ENCODE peak calls at places on chromosomes 5 and 9, in five cellular contexts. One of them, this sample, is unnamed.
A peak's percentile ranks its signal among the peaks of the same experiment; 100 is the strongest.

GRCh38 chr9:20387062-20387461 is 235.2 kb downstream of the MLLT3 start:
- DNase-seq in brain microvascular endothelial cell: no peak
- DNase-seq in CD8-positive, alpha-beta memory T cell: no peak
- DNase-seq in WTC11: no peak
- DNase-seq in foreskin fibroblast: no peak
- DNase-seq in this sample: no peak

GRCh38 chr5:176779537-176779936 is 30.8 kb upstream of the UNC5A start:
- DNase-seq in CD8-positive, alpha-beta memory T cell: no peak
- DNase-seq in foreskin fibroblast: no peak
- DNase-seq in brain microvascular endothelial cell: no peak
- DNase-seq in WTC11: no peak
- DNase-seq in this sample: no peak

GRCh38 chr5:11383506-11384095 is 520.6 kb downstream of the CTNND2 start:
- DNase-seq in foreskin fibroblast: no peak
- DNase-seq in CD8-positive, alpha-beta memory T cell: no peak
- DNase-seq in WTC11: no peak
- DNase-seq in brain microvascular endothelial cell: no peak
- DNase-seq in this sample: no peak

GRCh38 chr5:133527311-133527710 is 85.0 kb downstream of the FSTL4 start:
- DNase-seq in brain microvascular endothelial cell: peak; percentile 5
- DNase-seq in WTC11: no peak
- DNase-seq in CD8-positive, alpha-beta memory T cell: no peak
- DNase-seq in foreskin fibroblast: no peak
- DNase-seq in this sample: peak; percentile 34

GRCh38 chr5:141703133-141703561 is 21.1 kb upstream of the ARAP3 start:
- DNase-seq in WTC11: no peak
- DNase-seq in CD8-positive, alpha-beta memory T cell: no peak
- DNase-seq in foreskin fibroblast: peak; percentile 49
- DNase-seq in brain microvascular endothelial cell: no peak
- DNase-seq in this sample: no peak

GRCh38 chr5:177027665-177028064 is 5.2 kb downstream of the ZNF346 start:
- DNase-seq in WTC11: no peak
- DNase-seq in brain microvascular endothelial cell: no peak
- DNase-seq in foreskin fibroblast: no peak
- DNase-seq in CD8-positive, alpha-beta memory T cell: no peak
- DNase-seq in this sample: no peak

GRCh38 chr9:1927546-1927945 is 87.6 kb upstream of the SMARCA2 start:
- DNase-seq in CD8-positive, alpha-beta memory T cell: no peak
- DNase-seq in WTC11: no peak
- DNase-seq in brain microvascular endothelial cell: no peak
- DNase-seq in foreskin fibroblast: no peak
- DNase-seq in this sample: no peak

GRCh38 chr5:142753114-142753764 is 16.9 kb upstream of the ARHGAP26 start:
- DNase-seq in brain microvascular endothelial cell: peak; percentile 4
- DNase-seq in foreskin fibroblast: no peak
- DNase-seq in WTC11: no peak
- DNase-seq in CD8-positive, alpha-beta memory T cell: no peak
- DNase-seq in this sample: peak; percentile 78

GRCh38 chr9:127351182-127352166 is 45.5 kb upstream of the SLC2A8 start:
- DNase-seq in foreskin fibroblast: no peak
- DNase-seq in WTC11: no peak
- DNase-seq in brain microvascular endothelial cell: no peak
- DNase-seq in CD8-positive, alpha-beta memory T cell: no peak
- DNase-seq in this sample: no peak

GRCh38 chr5:149464796-149465489 is 85.9 kb upstream of the IL17B start:
- DNase-seq in foreskin fibroblast: peak; percentile 82
- DNase-seq in CD8-positive, alpha-beta memory T cell: no peak
- DNase-seq in brain microvascular endothelial cell: no peak
- DNase-seq in WTC11: no peak
- DNase-seq in this sample: peak; percentile 60

GRCh38 chr9:135619599-135619886 is 19.8 kb downstream of the GLT6D1 start:
- DNase-seq in CD8-positive, alpha-beta memory T cell: no peak
- DNase-seq in foreskin fibroblast: no peak
- DNase-seq in brain microvascular endothelial cell: no peak
- DNase-seq in WTC11: no peak
- DNase-seq in this sample: no peak

GRCh38 chr5:68432682-68433081 is 217.1 kb downstream of the PIK3R1 start:
- DNase-seq in foreskin fibroblast: no peak
- DNase-seq in brain microvascular endothelial cell: no peak
- DNase-seq in WTC11: no peak
- DNase-seq in CD8-positive, alpha-beta memory T cell: no peak
- DNase-seq in this sample: peak; percentile 44

GRCh38 chr9:20551835-20552234 is 70.5 kb downstream of the MLLT3 start:
- DNase-seq in CD8-positive, alpha-beta memory T cell: no peak
- DNase-seq in WTC11: no peak
- DNase-seq in brain microvascular endothelial cell: no peak
- DNase-seq in foreskin fibroblast: no peak
- DNase-seq in this sample: peak; percentile 39

GRCh38 chr9:16360247-16360646 is 510.2 kb downstream of the BNC2 start:
- DNase-seq in brain microvascular endothelial cell: no peak
- DNase-seq in WTC11: no peak
- DNase-seq in CD8-positive, alpha-beta memory T cell: no peak
- DNase-seq in foreskin fibroblast: no peak
- DNase-seq in this sample: no peak

GRCh38 chr9:136159851-136160250 is 41.2 kb upstream of the TMEM250 start:
- DNase-seq in CD8-positive, alpha-beta memory T cell: no peak
- DNase-seq in foreskin fibroblast: no peak
- DNase-seq in WTC11: peak; percentile 9
- DNase-seq in brain microvascular endothelial cell: no peak
- DNase-seq in this sample: no peak

GRCh38 chr5:171342362-171343111 is 33.5 kb downstream of the TLX3 start:
- DNase-seq in CD8-positive, alpha-beta memory T cell: no peak
- DNase-seq in WTC11: peak; percentile 44
- DNase-seq in foreskin fibroblast: peak; percentile 78
- DNase-seq in brain microvascular endothelial cell: peak; percentile 65
- DNase-seq in this sample: peak; percentile 66

GRCh38 chr9:121275781-121276658 is 8.1 kb downstream of the GSN start:
- DNase-seq in CD8-positive, alpha-beta memory T cell: no peak
- DNase-seq in brain microvascular endothelial cell: no peak
- DNase-seq in WTC11: no peak
- DNase-seq in foreskin fibroblast: peak; percentile 47
- DNase-seq in this sample: no peak

GRCh38 chr9:98523231-98523901 is 185.4 kb downstream of the GABBR2 start:
- DNase-seq in CD8-positive, alpha-beta memory T cell: no peak
- DNase-seq in foreskin fibroblast: peak; percentile 28
- DNase-seq in brain microvascular endothelial cell: peak; percentile 27
- DNase-seq in WTC11: peak; percentile 40
- DNase-seq in this sample: peak; percentile 57

GRCh38 chr9:97858393-97858713 is 5.3 kb downstream of the FOXE1 start:
- DNase-seq in brain microvascular endothelial cell: no peak
- DNase-seq in WTC11: no peak
- DNase-seq in CD8-positive, alpha-beta memory T cell: no peak
- DNase-seq in foreskin fibroblast: no peak
- DNase-seq in this sample: no peak

GRCh38 chr9:113564804-113565237 is 101.3 kb downstream of the RGS3 start:
- DNase-seq in WTC11: peak; percentile 64
- DNase-seq in foreskin fibroblast: peak; percentile 82
- DNase-seq in brain microvascular endothelial cell: peak; percentile 41
- DNase-seq in CD8-positive, alpha-beta memory T cell: no peak
- DNase-seq in this sample: peak; percentile 73

GRCh38 chr5:21783079-21783478 is 1070.1 kb downstream of the CDH12 start:
- DNase-seq in brain microvascular endothelial cell: no peak
- DNase-seq in CD8-positive, alpha-beta memory T cell: no peak
- DNase-seq in WTC11: no peak
- DNase-seq in foreskin fibroblast: no peak
- DNase-seq in this sample: no peak

GRCh38 chr5:148457183-148457620 is 73.4 kb downstream of the FBXO38 start:
- DNase-seq in foreskin fibroblast: no peak
- DNase-seq in WTC11: peak; percentile 14
- DNase-seq in CD8-positive, alpha-beta memory T cell: peak; percentile 10
- DNase-seq in brain microvascular endothelial cell: no peak
- DNase-seq in this sample: peak; percentile 41

GRCh38 chr9:138022756-138023393 is 145.3 kb downstream of the CACNA1B start:
- DNase-seq in foreskin fibroblast: no peak
- DNase-seq in CD8-positive, alpha-beta memory T cell: no peak
- DNase-seq in brain microvascular endothelial cell: no peak
- DNase-seq in WTC11: peak; percentile 66
- DNase-seq in this sample: no peak

GRCh38 chr9:14331120-14331519 is 17.2 kb upstream of the NFIB start:
- DNase-seq in WTC11: no peak
- DNase-seq in CD8-positive, alpha-beta memory T cell: no peak
- DNase-seq in foreskin fibroblast: no peak
- DNase-seq in brain microvascular endothelial cell: no peak
- DNase-seq in this sample: no peak

GRCh38 chr5:14913141-14913540 is 41.6 kb upstream of the ANKH start:
- DNase-seq in foreskin fibroblast: no peak
- DNase-seq in brain microvascular endothelial cell: no peak
- DNase-seq in CD8-positive, alpha-beta memory T cell: no peak
- DNase-seq in WTC11: no peak
- DNase-seq in this sample: no peak

GRCh38 chr5:123264399-123264798 is 158.8 kb downstream of the CEP120 start:
- DNase-seq in CD8-positive, alpha-beta memory T cell: no peak
- DNase-seq in foreskin fibroblast: no peak
- DNase-seq in brain microvascular endothelial cell: no peak
- DNase-seq in WTC11: no peak
- DNase-seq in this sample: no peak

GRCh38 chr9:8437878-8438277 is 638.3 kb upstream of the DMAC1 start:
- DNase-seq in WTC11: no peak
- DNase-seq in foreskin fibroblast: peak; percentile 38
- DNase-seq in brain microvascular endothelial cell: no peak
- DNase-seq in CD8-positive, alpha-beta memory T cell: no peak
- DNase-seq in this sample: no peak

GRCh38 chr5:177565046-177565445 is 10.7 kb upstream of the FAM193B start:
- DNase-seq in foreskin fibroblast: no peak
- DNase-seq in CD8-positive, alpha-beta memory T cell: no peak
- DNase-seq in WTC11: no peak
- DNase-seq in brain microvascular endothelial cell: no peak
- DNase-seq in this sample: peak; percentile 52

GRCh38 chr5:61051267-61051666 is 106.3 kb downstream of the NDUFAF2 start:
- DNase-seq in WTC11: no peak
- DNase-seq in CD8-positive, alpha-beta memory T cell: no peak
- DNase-seq in brain microvascular endothelial cell: peak; percentile 69
- DNase-seq in foreskin fibroblast: peak; percentile 78
- DNase-seq in this sample: peak; percentile 54

This sample was measured in epithelial cell of esophagus.